ENCODE peak calls at places on chromosome 1, in seven cellular contexts. One of them, this sample, is unnamed.

GRCh38 chr1:190754769-190755168 is 277.1 kb upstream of the BRINP3 start:
- DNase-seq in endothelial cell: no peak
- DNase-seq in ovary: no peak
- DNase-seq in heart right ventricle: no peak
- DNase-seq in fibroblast of pulmonary artery: peak; percentile 80
- DNase-seq in lower lobe of right lung: no peak
- DNase-seq in sigmoid colon: no peak
- DNase-seq in this sample: no peak

GRCh38 chr1:8019229-8019620 is 6.9 kb downstream of the ERRFI1 start:
- DNase-seq in heart right ventricle: no peak
- DNase-seq in lower lobe of right lung: no peak
- DNase-seq in fibroblast of pulmonary artery: no peak
- DNase-seq in ovary: no peak
- DNase-seq in endothelial cell: no peak
- DNase-seq in sigmoid colon: no peak
- DNase-seq in this sample: no peak

GRCh38 chr1:29767088-29767685 is 530.9 kb downstream of the PTPRU start:
- DNase-seq in endothelial cell: no peak
- DNase-seq in sigmoid colon: peak; percentile 30
- DNase-seq in ovary: no peak
- DNase-seq in heart right ventricle: no peak
- DNase-seq in fibroblast of pulmonary artery: no peak
- DNase-seq in lower lobe of right lung: no peak
- DNase-seq in this sample: no peak

GRCh38 chr1:170663011-170663410 is 920 bp upstream of the PRRX1 start:
- DNase-seq in lower lobe of right lung: no peak
- DNase-seq in ovary: no peak
- DNase-seq in sigmoid colon: no peak
- DNase-seq in heart right ventricle: no peak
- DNase-seq in fibroblast of pulmonary artery: peak; percentile 49
- DNase-seq in endothelial cell: no peak
- DNase-seq in this sample: no peak

GRCh38 chr1:9437931-9438330 is 101.3 kb upstream of the SLC25A33 start:
- DNase-seq in ovary: peak; percentile 59
- DNase-seq in fibroblast of pulmonary artery: peak; percentile 54
- DNase-seq in heart right ventricle: peak; percentile 31
- DNase-seq in sigmoid colon: peak; percentile 86
- DNase-seq in endothelial cell: no peak
- DNase-seq in lower lobe of right lung: no peak
- DNase-seq in this sample: no peak

GRCh38 chr1:209783338-209783737 is 1.0 kb downstream of the C1orf74 start:
- DNase-seq in fibroblast of pulmonary artery: no peak
- DNase-seq in heart right ventricle: no peak
- DNase-seq in ovary: no peak
- DNase-seq in endothelial cell: no peak
- DNase-seq in sigmoid colon: no peak
- DNase-seq in lower lobe of right lung: no peak
- DNase-seq in this sample: no peak

GRCh38 chr1:214466759-214467585 is 84.4 kb downstream of the PTPN14 start:
- DNase-seq in sigmoid colon: no peak
- DNase-seq in ovary: no peak
- DNase-seq in fibroblast of pulmonary artery: no peak
- DNase-seq in endothelial cell: no peak
- DNase-seq in lower lobe of right lung: no peak
- DNase-seq in heart right ventricle: no peak
- DNase-seq in this sample: no peak

GRCh38 chr1:186424539-186424938 is 36.4 kb downstream of the PDC start:
- DNase-seq in heart right ventricle: no peak
- DNase-seq in ovary: no peak
- DNase-seq in lower lobe of right lung: no peak
- DNase-seq in sigmoid colon: no peak
- DNase-seq in endothelial cell: no peak
- DNase-seq in fibroblast of pulmonary artery: peak; percentile 40
- DNase-seq in this sample: no peak

GRCh38 chr1:52911541-52911940 is 10.0 kb downstream of the ECHDC2 start:
- DNase-seq in lower lobe of right lung: no peak
- DNase-seq in fibroblast of pulmonary artery: no peak
- DNase-seq in heart right ventricle: no peak
- DNase-seq in ovary: no peak
- DNase-seq in endothelial cell: no peak
- DNase-seq in sigmoid colon: no peak
- DNase-seq in this sample: no peak

GRCh38 chr1:52915211-52915854 is 6.2 kb downstream of the ECHDC2 start:
- DNase-seq in endothelial cell: no peak
- DNase-seq in lower lobe of right lung: no peak
- DNase-seq in sigmoid colon: no peak
- DNase-seq in fibroblast of pulmonary artery: no peak
- DNase-seq in heart right ventricle: no peak
- DNase-seq in ovary: no peak
- DNase-seq in this sample: no peak

GRCh38 chr1:52914463-52914862 is 7.1 kb downstream of the ECHDC2 start:
- DNase-seq in fibroblast of pulmonary artery: no peak
- DNase-seq in endothelial cell: no peak
- DNase-seq in ovary: no peak
- DNase-seq in sigmoid colon: no peak
- DNase-seq in lower lobe of right lung: no peak
- DNase-seq in heart right ventricle: no peak
- DNase-seq in this sample: no peak

GRCh38 chr1:52913014-52913413 is 8.5 kb downstream of the ECHDC2 start:
- DNase-seq in sigmoid colon: no peak
- DNase-seq in fibroblast of pulmonary artery: no peak
- DNase-seq in endothelial cell: no peak
- DNase-seq in ovary: no peak
- DNase-seq in lower lobe of right lung: no peak
- DNase-seq in heart right ventricle: no peak
- DNase-seq in this sample: no peak

GRCh38 chr1:52913537-52913936 is 8.0 kb downstream of the ECHDC2 start:
- DNase-seq in endothelial cell: peak; percentile 23
- DNase-seq in ovary: no peak
- DNase-seq in fibroblast of pulmonary artery: no peak
- DNase-seq in lower lobe of right lung: no peak
- DNase-seq in heart right ventricle: no peak
- DNase-seq in sigmoid colon: no peak
- DNase-seq in this sample: no peak
- TF ChIP-seq CTCF in endothelial cell: no peak
- TF ChIP-seq CTCF in ovary: no peak
- TF ChIP-seq CTCF in fibroblast of pulmonary artery: no peak
- TF ChIP-seq CTCF in lower lobe of right lung: no peak
- TF ChIP-seq CTCF in heart right ventricle: no peak
- TF ChIP-seq CTCF in sigmoid colon: no peak
- TF ChIP-seq CTCF in this sample: no peak

DNA sequence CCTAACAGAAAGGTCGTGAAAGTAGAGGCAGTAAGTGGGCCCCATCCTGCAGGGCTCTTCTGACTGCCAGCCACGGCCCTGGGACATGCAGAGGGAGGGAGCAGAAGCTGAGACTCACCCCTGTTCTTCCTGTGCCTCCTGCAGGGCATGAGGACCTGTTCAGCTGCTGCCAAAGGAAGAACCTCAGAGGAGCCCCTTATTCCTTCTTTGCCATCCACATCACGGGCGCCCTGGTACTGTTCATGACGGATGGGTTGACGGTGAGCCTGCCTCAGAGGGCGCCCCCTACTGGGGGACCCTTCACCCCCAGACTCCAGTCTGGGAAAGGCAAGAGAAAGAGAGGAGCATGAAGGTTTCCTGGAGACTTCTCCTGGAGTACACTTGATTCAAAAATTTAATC is 47.1 kb downstream of the ELK4 start:
- DNase-seq in endothelial cell: no peak
- DNase-seq in lower lobe of right lung: no peak
- DNase-seq in ovary: no peak
- DNase-seq in fibroblast of pulmonary artery: no peak
- DNase-seq in sigmoid colon: peak; percentile 33
- DNase-seq in heart right ventricle: no peak
- DNase-seq in this sample: no peak
- TF ChIP-seq CTCF in endothelial cell: peak; percentile 45
- TF ChIP-seq CTCF in lower lobe of right lung: peak; percentile 36
- TF ChIP-seq CTCF in ovary: no peak
- TF ChIP-seq CTCF in fibroblast of pulmonary artery: peak; percentile 35
- TF ChIP-seq CTCF in sigmoid colon: no peak
- TF ChIP-seq CTCF in heart right ventricle: peak; percentile 38
- TF ChIP-seq CTCF in this sample: peak; percentile 62

GRCh38 chr1:11961230-11961629 is 19.0 kb upstream of the MFN2 start:
- DNase-seq in heart right ventricle: no peak
- DNase-seq in lower lobe of right lung: no peak
- DNase-seq in sigmoid colon: no peak
- DNase-seq in fibroblast of pulmonary artery: peak; percentile 35
- DNase-seq in endothelial cell: no peak
- DNase-seq in ovary: no peak
- DNase-seq in this sample: no peak

GRCh38 chr1:11970441-11971185 is 9.6 kb upstream of the MFN2 start:
- DNase-seq in fibroblast of pulmonary artery: no peak
- DNase-seq in lower lobe of right lung: no peak
- DNase-seq in endothelial cell: no peak
- DNase-seq in sigmoid colon: no peak
- DNase-seq in heart right ventricle: no peak
- DNase-seq in ovary: no peak
- DNase-seq in this sample: no peak

GRCh38 chr1:11963622-11964021 is 16.6 kb upstream of the MFN2 start:
- DNase-seq in lower lobe of right lung: no peak
- DNase-seq in ovary: no peak
- DNase-seq in endothelial cell: no peak
- DNase-seq in fibroblast of pulmonary artery: no peak
- DNase-seq in heart right ventricle: no peak
- DNase-seq in sigmoid colon: no peak
- DNase-seq in this sample: no peak

GRCh38 chr1:11964656-11965055 is 15.6 kb upstream of the MFN2 start:
- DNase-seq in lower lobe of right lung: no peak
- DNase-seq in ovary: no peak
- DNase-seq in endothelial cell: no peak
- DNase-seq in heart right ventricle: no peak
- DNase-seq in fibroblast of pulmonary artery: no peak
- DNase-seq in sigmoid colon: no peak
- DNase-seq in this sample: no peak

GRCh38 chr1:11967028-11967547 is 13.2 kb upstream of the MFN2 start:
- DNase-seq in sigmoid colon: no peak
- DNase-seq in endothelial cell: peak; percentile 27
- DNase-seq in heart right ventricle: no peak
- DNase-seq in ovary: peak; percentile 33
- DNase-seq in fibroblast of pulmonary artery: peak; percentile 51
- DNase-seq in lower lobe of right lung: no peak
- DNase-seq in this sample: no peak
- TF ChIP-seq CTCF in sigmoid colon: peak; percentile 37
- TF ChIP-seq CTCF in endothelial cell: no peak
- TF ChIP-seq CTCF in heart right ventricle: peak; percentile 52
- TF ChIP-seq CTCF in ovary: peak; percentile 11
- TF ChIP-seq CTCF in fibroblast of pulmonary artery: peak; percentile 53
- TF ChIP-seq CTCF in lower lobe of right lung: peak; percentile 30
- TF ChIP-seq CTCF in this sample: peak; percentile 59

GRCh38 chr1:5119496-5120234 is 465.3 kb downstream of the AJAP1 start:
- DNase-seq in sigmoid colon: no peak
- DNase-seq in fibroblast of pulmonary artery: no peak
- DNase-seq in endothelial cell: peak; percentile 29
- DNase-seq in heart right ventricle: no peak
- DNase-seq in lower lobe of right lung: no peak
- DNase-seq in ovary: no peak
- DNase-seq in this sample: no peak
- TF ChIP-seq CTCF in sigmoid colon: no peak
- TF ChIP-seq CTCF in fibroblast of pulmonary artery: no peak
- TF ChIP-seq CTCF in endothelial cell: peak; percentile 33
- TF ChIP-seq CTCF in heart right ventricle: no peak
- TF ChIP-seq CTCF in lower lobe of right lung: no peak
- TF ChIP-seq CTCF in ovary: no peak
- TF ChIP-seq CTCF in this sample: peak; percentile 73

GRCh38 chr1:84224905-84225304 is 76.6 kb upstream of the SAMD13 start:
- DNase-seq in sigmoid colon: no peak
- DNase-seq in heart right ventricle: no peak
- DNase-seq in ovary: no peak
- DNase-seq in endothelial cell: no peak
- DNase-seq in fibroblast of pulmonary artery: no peak
- DNase-seq in lower lobe of right lung: no peak
- DNase-seq in this sample: no peak

GRCh38 chr1:84225636-84226035 is 75.9 kb upstream of the SAMD13 start:
- DNase-seq in fibroblast of pulmonary artery: peak; percentile 43
- DNase-seq in sigmoid colon: no peak
- DNase-seq in lower lobe of right lung: no peak
- DNase-seq in heart right ventricle: no peak
- DNase-seq in ovary: no peak
- DNase-seq in endothelial cell: no peak
- DNase-seq in this sample: no peak

GRCh38 chr1:84223751-84224432 is 77.6 kb upstream of the SAMD13 start:
- DNase-seq in endothelial cell: no peak
- DNase-seq in fibroblast of pulmonary artery: no peak
- DNase-seq in lower lobe of right lung: no peak
- DNase-seq in heart right ventricle: no peak
- DNase-seq in sigmoid colon: no peak
- DNase-seq in ovary: no peak
- DNase-seq in this sample: no peak
- TF ChIP-seq CTCF in endothelial cell: no peak
- TF ChIP-seq CTCF in fibroblast of pulmonary artery: no peak
- TF ChIP-seq CTCF in lower lobe of right lung: no peak
- TF ChIP-seq CTCF in heart right ventricle: no peak
- TF ChIP-seq CTCF in sigmoid colon: no peak
- TF ChIP-seq CTCF in ovary: no peak
- TF ChIP-seq CTCF in this sample: no peak

DNA sequence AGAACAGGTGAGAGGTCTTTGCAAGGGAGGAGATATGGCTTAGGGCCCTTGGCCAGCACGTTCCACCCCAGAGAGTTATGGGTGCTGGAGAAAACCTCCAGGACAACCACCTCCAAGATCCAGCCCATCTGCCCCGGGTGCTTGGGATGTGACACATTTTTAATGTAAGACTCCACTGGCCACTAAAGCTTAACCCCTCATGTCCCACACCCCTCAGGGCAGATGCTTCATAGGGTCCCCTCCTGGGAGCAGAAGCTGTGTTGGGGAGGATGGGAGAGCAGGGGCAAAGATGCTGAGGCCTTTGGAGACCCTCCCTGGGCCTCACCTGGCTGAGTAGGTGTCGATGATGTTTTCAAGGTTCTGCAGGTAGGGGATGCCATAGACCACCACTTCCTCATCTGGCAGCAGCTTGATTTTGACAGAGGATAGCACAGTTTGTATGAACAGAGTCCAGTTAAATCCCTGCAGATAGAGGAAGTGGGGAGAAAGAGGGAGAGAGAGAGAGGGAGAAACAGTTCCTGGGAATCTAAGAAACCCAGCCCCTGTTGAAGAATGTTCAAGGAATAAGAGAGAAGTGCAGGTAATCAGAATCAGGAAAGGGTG is 11.9 kb downstream of the PRXL2B start:
- DNase-seq in endothelial cell: no peak
- DNase-seq in fibroblast of pulmonary artery: no peak
- DNase-seq in heart right ventricle: no peak
- DNase-seq in lower lobe of right lung: no peak
- DNase-seq in sigmoid colon: peak; percentile 33
- DNase-seq in ovary: no peak
- DNase-seq in this sample: no peak
- TF ChIP-seq CTCF in endothelial cell: no peak
- TF ChIP-seq CTCF in fibroblast of pulmonary artery: no peak
- TF ChIP-seq CTCF in heart right ventricle: no peak
- TF ChIP-seq CTCF in lower lobe of right lung: no peak
- TF ChIP-seq CTCF in sigmoid colon: no peak
- TF ChIP-seq CTCF in ovary: no peak
- TF ChIP-seq CTCF in this sample: no peak

This sample was measured in type B pancreatic cell.